ENCODE peak calls at places on chromosome 4, in seven cellular contexts. B is cardiac muscle cell, N is left ventricle myocardium inferior, A is psoas muscle, M is upper lobe of left lung, D is GM23338, P is transverse colon. K is an unnamed sample.

GRCh38 chr4:10856271-10856670 is 171.7 kb upstream of the CLNK start:
- DNase-seq in B (no peak), M (no peak), A (no peak), D (no peak), N (no peak), P (no peak), K (no peak)

GRCh38 chr4:34939073-34939472 is 1305.2 kb downstream of the ARAP2 start:
- DNase-seq in D (no peak), P (no peak), M (no peak), N (no peak), B (no peak), A (no peak), K (no peak)

GRCh38 chr4:125111352-125111751 is 203.4 kb upstream of the FAT4 start:
- DNase-seq in B (no peak), A (no peak), D (peak), N (no peak), M (no peak), P (no peak), K (no peak)

GRCh38 chr4:81632581-81633247 is 161.0 kb upstream of the RASGEF1B start:
- DNase-seq in N (no peak), A (no peak), P (no peak), M (no peak), D (no peak), B (peak), K (no peak)

GRCh38 chr4:90852232-90852631 is 725.0 kb downstream of the CCSER1 start:
- DNase-seq in B (no peak), D (peak), A (no peak), M (no peak), P (no peak), N (no peak), K (no peak)

GRCh38 chr4:169268951-169269781 is 1.6 kb downstream of the SH3RF1 start:
- DNase-seq in B (peak), D (no peak), A (no peak), P (peak), M (no peak), N (no peak), K (peak)

GRCh38 chr4:76830612-76831474 is 67.1 kb downstream of the SOWAHB start:
- DNase-seq in B (peak), M (peak), P (peak), N (no peak), A (no peak), D (peak), K (no peak)

GRCh38 chr4:177214935-177215334 is 94.7 kb upstream of the NEIL3 start:
- DNase-seq in N (no peak), A (no peak), B (no peak), P (no peak), D (no peak), M (no peak), K (no peak)

GRCh38 chr4:7570156-7570778 is 135.5 kb upstream of the PSAPL1 start:
- DNase-seq in D (no peak), M (no peak), B (no peak), P (no peak), A (no peak), N (no peak), K (no peak)

GRCh38 chr4:83281326-83281725 is 3.3 kb downstream of the COQ2 start:
- DNase-seq in B (no peak), N (no peak), D (peak), A (no peak), M (no peak), P (no peak), K (no peak)

GRCh38 chr4:121742794-121743193 is 22.2 kb downstream of the SMIM43 start:
- DNase-seq in N (no peak), M (no peak), B (no peak), A (no peak), P (no peak), D (no peak), K (no peak)

GRCh38 chr4:110184124-110184790 is 14.2 kb downstream of the ELOVL6 start:
- DNase-seq in N (no peak), D (peak), B (peak), P (no peak), A (no peak), M (no peak), K (no peak)

GRCh38 chr4:69910016-69910782 is 20.7 kb upstream of the CSN1S1 start:
- DNase-seq in N (no peak), M (no peak), D (no peak), A (no peak), P (no peak), B (peak), K (no peak)

GRCh38 chr4:113394730-113395530 is 345.5 kb downstream of the ANK2 start:
- DNase-seq in B (peak), A (no peak), D (peak), N (no peak), M (peak), P (peak), K (no peak)

GRCh38 chr4:28788929-28789490 is 1928.4 kb downstream of the STIM2 start:
- DNase-seq in P (no peak), A (no peak), B (no peak), N (no peak), D (peak), M (no peak), K (no peak)

GRCh38 chr4:109708990-109709389 is 5.7 kb upstream of the CASP6 start:
- DNase-seq in B (no peak), A (no peak), D (no peak), P (no peak), N (no peak), M (no peak), K (no peak)

GRCh38 chr4:156581693-156582092 is 389.9 kb downstream of the PDGFC start:
- DNase-seq in B (no peak), D (no peak), P (no peak), M (no peak), N (no peak), A (no peak), K (no peak)

GRCh38 chr4:20283039-20283438 is 31.3 kb downstream of the SLIT2 start:
- DNase-seq in A (no peak), D (peak), M (no peak), B (no peak), P (no peak), N (no peak), K (no peak)

GRCh38 chr4:26062221-26062620 is 148.2 kb downstream of the SMIM20 start:
- DNase-seq in B (no peak), N (no peak), D (no peak), A (no peak), P (no peak), M (no peak), K (no peak)

GRCh38 chr4:46404961-46405360 is 15.0 kb upstream of the GABRA2 start:
- DNase-seq in P (peak), B (peak), A (no peak), M (peak), D (peak), N (no peak), K (no peak)
- TF ChIP-seq CTCF in P (no peak), B (no peak), A (no peak), M (no peak), D (no peak), N (no peak), K (no peak)

GRCh38 chr4:52868138-52868537 is 6.0 kb downstream of the RASL11B start:
- DNase-seq in B (no peak), P (no peak), D (peak), N (peak), A (peak), M (peak), K (no peak)
- H3K27ac ChIP-seq in B (peak), P (no peak), D (peak), N (peak), A (no peak), M (no peak), K (peak)

DNA sequence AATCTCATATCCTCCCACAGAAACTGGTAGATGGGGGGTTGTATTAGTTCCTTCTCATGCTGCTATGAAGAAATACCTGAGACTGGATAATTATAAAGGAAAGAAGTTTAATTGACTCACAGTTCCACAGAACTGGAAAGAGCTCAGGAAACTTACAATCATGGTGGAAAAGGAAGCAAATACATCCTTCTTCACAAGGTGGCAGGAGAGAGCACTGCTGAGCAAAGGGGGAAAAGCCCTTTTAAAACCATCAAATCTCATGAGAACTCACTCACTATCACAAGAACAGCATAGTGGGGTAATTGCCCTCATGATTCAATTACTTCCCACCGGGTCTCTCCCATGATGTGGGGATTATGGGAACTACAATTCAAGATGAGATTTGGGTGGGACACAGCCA is 250.5 kb upstream of the GPRIN3 start:
- DNase-seq in M (no peak), P (no peak), D (peak), A (no peak), N (no peak), B (peak), K (no peak)
- TF ChIP-seq CTCF in M (no peak), P (no peak), D (peak), A (no peak), N (peak), B (peak), K (no peak)

DNA sequence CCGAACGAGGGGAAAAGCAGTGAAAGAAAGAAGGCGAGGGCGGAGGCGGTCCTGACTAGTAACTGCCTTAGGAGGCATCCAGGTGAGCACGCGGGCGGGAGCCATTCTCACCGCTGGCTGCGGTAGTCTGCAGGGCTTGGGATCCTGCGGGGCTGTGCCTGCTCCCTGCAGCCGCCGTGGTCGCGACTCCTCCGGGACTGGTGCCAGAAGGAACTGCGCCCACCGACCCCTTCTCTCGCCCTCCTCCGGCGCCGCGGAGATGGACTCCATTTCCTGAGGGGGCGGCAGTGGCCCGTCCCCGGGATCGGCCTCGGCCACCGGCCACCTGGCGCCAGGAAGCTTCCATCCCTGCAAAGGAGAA is 545 bp downstream of the NFXL1 start:
- DNase-seq in A (peak), B (peak), D (peak), M (peak), N (peak), P (peak), K (no peak)
- H3K27ac ChIP-seq in A (peak), B (peak), D (peak), M (peak), N (peak), P (peak), K (peak)

GRCh38 chr4:136306361-136306760 is 1225.9 kb downstream of the PCDH18 start:
- DNase-seq in D (no peak), M (no peak), N (no peak), B (no peak), P (no peak), A (no peak), K (no peak)
- TF ChIP-seq CTCF in D (no peak), M (no peak), N (no peak), B (no peak), P (no peak), A (no peak), K (no peak)

GRCh38 chr4:153529646-153530045 is 63.5 kb downstream of the TMEM131L start:
- DNase-seq in D (no peak), B (peak), A (no peak), N (no peak), M (no peak), P (no peak), K (no peak)
- H3K27ac ChIP-seq in D (no peak), B (no peak), A (peak), N (peak), M (peak), P (no peak), K (no peak)

DNA sequence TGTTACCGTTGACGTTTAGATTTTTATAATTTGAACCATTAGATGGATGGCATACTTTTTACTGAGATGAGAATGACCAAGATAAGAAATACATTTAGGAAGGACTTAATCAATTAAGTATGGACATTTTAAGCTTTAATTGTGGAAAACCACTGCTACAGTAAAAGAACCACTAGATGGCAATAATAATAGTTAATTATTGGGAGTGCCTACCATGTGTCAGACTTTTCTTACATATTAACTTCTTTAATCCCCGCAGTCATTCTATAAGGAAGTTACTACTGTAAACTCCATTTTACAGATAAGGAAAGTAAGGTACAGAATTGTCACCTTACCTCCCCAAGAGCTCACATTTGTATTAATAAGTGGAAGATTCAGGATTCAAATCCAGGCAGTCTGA is 48.5 kb upstream of the MYOZ2 start:
- DNase-seq in P (no peak), D (no peak), B (peak), M (no peak), N (no peak), A (no peak), K (no peak)
- TF ChIP-seq CTCF in P (no peak), D (peak), B (peak), M (no peak), N (peak), A (peak), K (peak)

DNA sequence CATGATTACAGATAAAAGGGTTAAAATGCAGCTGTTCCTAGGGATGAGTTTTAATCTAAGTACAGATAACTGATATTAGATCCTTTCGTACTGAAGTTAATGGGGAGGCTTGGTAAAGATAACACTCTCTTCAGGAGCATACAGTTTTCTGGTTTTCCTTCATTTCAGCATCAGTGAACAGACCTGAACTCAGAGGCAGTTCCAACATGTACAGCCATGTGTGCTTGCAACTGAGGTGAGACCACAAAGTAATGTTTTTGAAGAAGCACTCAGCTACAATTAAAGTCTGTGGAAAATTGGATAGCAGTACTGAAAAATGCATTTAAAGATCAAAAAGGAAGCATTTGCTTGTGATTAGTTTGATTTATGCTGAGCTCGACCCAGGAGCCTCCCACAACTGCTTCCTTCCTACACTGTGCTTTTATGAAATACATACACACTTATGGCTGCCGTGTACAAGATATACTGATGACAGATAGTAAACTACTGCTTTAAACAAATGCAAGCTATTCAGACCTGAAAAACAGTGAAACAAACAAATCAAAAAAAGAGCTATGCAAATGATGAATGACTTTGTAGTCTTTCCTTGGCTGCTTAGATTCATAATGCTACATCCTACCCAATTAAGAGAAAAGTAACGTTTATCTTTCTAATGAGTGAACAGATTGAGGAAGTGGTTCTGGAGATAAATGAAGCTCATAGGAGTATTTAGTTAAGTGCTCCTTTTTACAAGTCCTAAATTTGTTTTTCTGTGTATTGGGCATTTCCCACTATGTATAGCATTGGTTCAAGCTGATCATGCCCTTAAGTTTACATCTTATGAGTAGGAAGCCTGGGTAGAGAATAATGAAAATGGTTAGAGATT is 68.4 kb downstream of the PDLIM5 start:
- DNase-seq in N (no peak), D (no peak), B (no peak), A (no peak), M (no peak), P (no peak), K (no peak)
- H3K27ac ChIP-seq in N (peak), D (no peak), B (peak), A (peak), M (no peak), P (no peak), K (no peak)

DNA sequence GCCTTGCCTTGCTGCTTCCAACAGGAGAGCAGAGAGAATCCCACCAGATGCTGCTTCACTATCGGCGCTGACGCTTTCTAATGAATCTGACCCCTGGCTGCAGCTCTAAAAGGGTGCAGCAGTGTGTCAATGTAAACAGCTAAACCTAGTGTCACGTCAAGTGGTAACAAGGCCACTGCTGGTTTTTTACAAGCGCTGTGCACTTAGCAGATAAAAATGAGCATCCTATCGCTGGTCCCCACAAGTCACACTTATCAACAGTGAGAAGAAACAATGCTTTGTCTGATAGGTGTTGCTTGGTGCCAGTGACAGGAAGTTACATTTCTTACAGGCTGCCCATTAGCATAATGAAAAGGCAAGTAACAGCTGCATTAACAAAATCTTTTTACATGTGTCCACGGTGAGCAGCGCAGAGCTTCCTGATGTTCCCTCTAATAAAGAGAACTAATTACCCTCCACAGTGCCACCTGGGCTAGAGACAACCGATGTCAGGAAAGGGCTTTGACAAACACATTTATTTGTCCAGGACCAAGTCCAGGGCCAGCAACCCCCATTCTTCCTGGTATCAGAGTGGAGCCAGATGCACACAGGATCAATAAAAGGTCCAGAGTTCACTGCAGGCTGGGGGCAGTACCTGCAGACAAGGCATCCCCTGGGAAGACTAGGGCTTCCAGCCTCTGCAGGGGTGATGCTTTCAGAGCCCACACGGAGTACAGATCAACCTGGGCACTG is 176.0 kb downstream of the MGST2 start:
- DNase-seq in D (no peak), M (no peak), B (no peak), A (no peak), N (no peak), P (peak), K (no peak)
- TF ChIP-seq CTCF in D (no peak), M (no peak), B (no peak), A (no peak), N (no peak), P (no peak), K (no peak)

K was measured in ascending aorta.